ENCODE peak calls at places on chromosome 15, in five cellular contexts. P, Q, Y, J and W are unnamed samples. For H3K9me3, the result is how much of the 10 kb centered on the place peaks cover.

GRCh38 chr15:70093481-70094309 is 4.0 kb downstream of the TLE3 start:
- DNase-seq in Y (peak), J (no peak), Q (no peak), P (no peak), W (no peak)

GRCh38 chr15:69760890-69761568 is 308.4 kb downstream of the RPLP1 start:
- DNase-seq in Q (peak), J (no peak), P (no peak), Y (peak), W (peak)

GRCh38 chr15:48644827-48645557 is 517 bp downstream of the FBN1 start:
- DNase-seq in Q (peak), Y (no peak), J (peak), P (peak), W (no peak)

GRCh38 chr15:45091581-45091980 is 22.4 kb downstream of the DUOX2 start:
- DNase-seq in Q (no peak), J (no peak), Y (no peak), P (no peak), W (no peak)

GRCh38 chr15:92579486-92579885 is 76.1 kb downstream of the FAM174B start:
- DNase-seq in Y (no peak), J (no peak), Q (no peak), P (no peak), W (no peak)

GRCh38 chr15:101201411-101202174 is 50.3 kb downstream of the CHSY1 start:
- DNase-seq in J (peak), P (peak), Y (peak), Q (peak), W (no peak)

GRCh38 chr15:101049856-101050646 is 130.9 kb downstream of the LRRK1 start:
- DNase-seq in Q (no peak), P (no peak), Y (peak), J (no peak), W (no peak)

GRCh38 chr15:98505611-98506031 is 142.7 kb upstream of the IGF1R start:
- DNase-seq in Q (no peak), Y (no peak), P (no peak), J (no peak), W (no peak)

GRCh38 chr15:39834256-39834655 is 51.6 kb upstream of the FSIP1 start:
- DNase-seq in J (no peak), Q (no peak), Y (no peak), P (no peak), W (no peak)

GRCh38 chr15:78232951-78233350 is 1.4 kb downstream of the ACSBG1 start:
- DNase-seq in J (no peak), P (no peak), Q (no peak), Y (no peak), W (no peak)

GRCh38 chr15:70091649-70092461 is 5.9 kb downstream of the TLE3 start:
- DNase-seq in Q (no peak), Y (peak), P (no peak), J (no peak), W (no peak)

GRCh38 chr15:90211440-90212168 is 10.5 kb downstream of the SEMA4B start:
- DNase-seq in Y (peak), Q (peak), J (peak), P (no peak), W (no peak)

GRCh38 chr15:70376031-70376928 is 278.6 kb upstream of the TLE3 start:
- DNase-seq in J (no peak), Y (no peak), P (peak), Q (no peak), W (no peak)

GRCh38 chr15:101322849-101323477 is 27.9 kb upstream of the SNRPA1 start:
- DNase-seq in Q (no peak), P (no peak), Y (no peak), J (no peak), W (no peak)

GRCh38 chr15:84980196-84981053 is 1.2 kb upstream of the PDE8A start:
- DNase-seq in J (peak), P (peak), Y (peak), Q (peak), W (peak)

GRCh38 chr15:34889486-34889885 is 80.1 kb downstream of the AQR start:
- DNase-seq in Y (no peak), Q (no peak), P (no peak), J (no peak), W (no peak)

GRCh38 chr15:59583088-59583487 is 28.5 kb upstream of the GCNT3 start:
- DNase-seq in Y (peak), J (no peak), Q (no peak), P (no peak), W (no peak)

GRCh38 chr15:75620776-75621536 is 4.6 kb downstream of the SNUPN start:
- DNase-seq in P (no peak), Q (peak), Y (peak), J (no peak), W (no peak)

GRCh38 chr15:84783493-84784251 is 33.5 kb upstream of the ALPK3 start:
- DNase-seq in Q (no peak), Y (no peak), P (no peak), J (no peak), W (no peak)

GRCh38 chr15:89163271-89164055 is 57.9 kb downstream of the RLBP1 start:
- DNase-seq in P (peak), Y (no peak), J (no peak), Q (no peak), W (no peak)

GRCh38 chr15:38597221-38597800 is 32.7 kb upstream of the RASGRP1 start:
- DNase-seq in Y (no peak), P (no peak), Q (no peak), J (no peak), W (no peak)

GRCh38 chr15:31373096-31373865 is 46.6 kb downstream of the KLF13 start:
- DNase-seq in Q (no peak), P (no peak), J (no peak), Y (no peak), W (no peak)

GRCh38 chr15:31032959-31033358 is 41.5 kb upstream of the MTMR10 start:
- DNase-seq in J (no peak), Q (no peak), P (no peak), Y (no peak), W (no peak)

GRCh38 chr15:101043911-101044624 is 124.9 kb downstream of the LRRK1 start:
- DNase-seq in Y (peak), J (no peak), P (no peak), Q (no peak), W (no peak)

GRCh38 chr15:28182731-28183130 is 83.6 kb upstream of the OCA2 start:
- DNase-seq in Q (no peak), Y (no peak), J (no peak), P (no peak), W (no peak)

GRCh38 chr15:75694241-75695182 is 18.1 kb downstream of the CSPG4 start:
- DNase-seq in Q (peak), J (no peak), P (peak), Y (peak), W (no peak)

DNA sequence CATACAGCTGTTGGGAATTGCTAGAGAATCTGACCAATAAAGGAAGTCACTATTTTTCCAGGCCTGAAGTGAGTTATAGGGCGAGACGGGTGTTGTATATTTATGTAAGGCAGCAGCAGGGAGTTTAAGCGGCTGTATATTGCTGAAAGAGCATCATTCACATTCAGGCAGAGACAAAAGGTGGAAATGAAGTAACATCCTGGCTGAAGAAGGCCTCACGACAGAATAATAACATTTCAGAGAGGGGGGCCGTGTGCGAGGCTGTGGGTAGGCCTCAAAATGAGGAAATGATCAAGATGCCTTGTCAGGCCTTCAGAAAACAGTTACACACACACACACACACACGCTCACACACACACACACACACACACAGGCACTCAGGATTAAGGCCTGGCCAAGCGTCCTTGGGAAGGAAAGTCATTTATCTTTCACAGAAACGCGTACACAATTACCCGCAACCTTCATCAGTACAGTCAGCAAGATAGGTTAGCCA is 964.8 kb upstream of the NR2F2 start:
- DNase-seq in Q (no peak), J (no peak), Y (no peak), P (no peak), W (no peak)
- H3K9me3 ChIP-seq in Q (under half), J (under half), Y (under half), P (under half), W (under half)

GRCh38 chr15:25426896-25427610 is 11.8 kb downstream of the UBE3A start:
- DNase-seq in Y (no peak), J (no peak), P (no peak), Q (no peak), W (no peak)

GRCh38 chr15:25422021-25422420 is 16.8 kb downstream of the UBE3A start:
- DNase-seq in J (no peak), P (no peak), Y (no peak), Q (no peak), W (no peak)

GRCh38 chr15:25424073-25424472 is 14.8 kb downstream of the UBE3A start:
- DNase-seq in J (no peak), Q (no peak), Y (no peak), P (no peak), W (no peak)

GRCh38 chr15:25431821-25432561 is 6.8 kb downstream of the UBE3A start:
- DNase-seq in Y (no peak), P (no peak), J (no peak), Q (no peak), W (no peak)

DNA sequence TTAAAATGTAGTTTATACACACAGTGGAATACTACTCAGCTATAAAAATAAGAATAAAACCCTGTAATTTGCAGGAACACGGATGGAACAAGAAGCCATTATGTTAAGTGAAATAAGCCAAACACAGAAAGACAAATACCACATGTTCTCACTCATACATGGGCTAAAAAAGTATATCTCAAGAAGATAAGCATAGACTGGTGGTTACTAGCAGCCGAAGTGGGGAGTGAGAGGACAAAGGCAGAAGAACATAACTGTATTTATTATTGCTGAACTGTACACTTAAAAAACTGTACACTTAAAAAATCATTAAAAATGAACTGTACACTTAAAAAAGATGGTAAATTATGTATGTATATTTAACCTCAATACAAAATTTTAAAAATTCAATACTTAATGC is 11.0 kb downstream of the UBE3A start:
- DNase-seq in Y (no peak), P (no peak), Q (no peak), J (no peak), W (no peak)
- H3K9me3 ChIP-seq in Y (under half), P (under half), Q (under half), J (under half), W (under half)

DNA sequence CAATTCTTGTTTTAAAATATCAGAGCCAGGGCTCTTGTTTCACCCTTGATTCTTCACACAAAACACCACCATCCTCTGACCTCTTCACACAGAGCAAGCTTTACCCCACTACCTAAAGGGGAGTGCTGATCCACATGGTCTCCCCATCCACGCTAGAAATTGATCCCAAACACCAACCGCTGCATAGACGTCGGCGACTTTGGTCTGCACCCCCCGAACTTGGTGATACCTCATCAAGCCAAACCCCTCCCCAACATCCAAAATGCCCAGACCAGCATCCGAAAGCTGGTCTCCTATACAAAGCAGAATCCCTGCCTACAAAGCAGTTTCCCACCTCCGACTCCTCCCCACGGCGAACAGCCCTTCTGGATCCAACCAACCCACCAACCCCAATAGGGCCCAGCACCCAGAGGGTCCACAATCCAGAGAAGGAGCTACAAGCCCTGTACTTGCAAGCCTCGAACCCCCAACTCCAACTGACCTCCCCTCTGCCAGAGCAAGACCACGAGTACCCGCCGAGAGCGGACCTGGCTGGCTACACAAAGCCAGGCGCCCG is 25.8 kb upstream of the MTHFS start:
- DNase-seq in J (peak), P (no peak), Q (no peak), Y (no peak), W (no peak)
- H3K9me3 ChIP-seq in J (under half), P (under half), Q (under half), Y (under half), W (under half)

GRCh38 chr15:22240403-22240802 is 160.1 kb downstream of the OR4M2 start:
- DNase-seq in Y (no peak), J (no peak), P (no peak), Q (no peak), W (no peak)
- H3K9me3 ChIP-seq in Y (under half), J (under half), P (under half), Q (under half), W (under half)

GRCh38 chr15:79919090-79919748 is 22.4 kb upstream of the MTHFS start:
- DNase-seq in Y (no peak), P (peak), Q (no peak), J (peak), W (no peak)
- H3K9me3 ChIP-seq in Y (half or more), P (under half), Q (half or more), J (half or more), W (under half)

DNA sequence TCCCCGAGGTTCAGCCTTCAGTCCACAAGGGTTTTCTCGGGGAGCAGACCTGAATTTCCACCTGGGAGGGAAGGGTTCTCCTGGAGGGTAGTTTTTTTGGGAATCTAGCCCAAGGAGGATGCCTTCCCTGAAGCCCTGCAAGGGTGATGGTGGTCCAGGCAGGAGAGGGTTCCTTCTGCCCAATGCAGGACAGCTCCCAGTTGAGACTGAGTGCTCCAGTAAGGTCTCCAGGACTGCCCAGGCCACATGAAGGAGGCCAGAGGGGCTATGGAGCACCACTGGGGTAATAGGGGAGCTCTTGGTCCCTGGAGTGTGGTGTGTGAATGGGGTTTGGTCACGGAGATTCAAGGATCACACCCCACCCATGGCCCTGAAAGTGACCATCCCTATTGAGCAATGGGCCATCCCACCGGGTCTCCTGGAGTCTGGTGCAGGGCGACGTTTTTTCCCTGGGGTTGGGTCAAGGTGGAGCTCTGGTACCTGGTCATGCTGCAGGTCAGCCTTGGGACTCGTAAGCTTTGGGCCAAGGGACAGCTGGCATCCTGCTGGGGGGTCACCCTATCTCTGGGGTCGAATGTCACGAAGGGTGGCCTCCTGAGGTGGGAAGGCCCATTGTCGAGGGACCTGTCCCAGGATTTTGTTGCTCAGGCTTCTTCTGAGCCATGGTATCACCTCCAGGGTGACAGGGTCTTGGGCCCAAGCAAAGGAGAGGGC is 196.5 kb downstream of the UBE3A start:
- DNase-seq in Y (no peak), Q (no peak), P (no peak), J (peak), W (no peak)
- H3K9me3 ChIP-seq in Y (under half), Q (under half), P (under half), J (half or more), W (under half)